ENCODE peak calls at places on chromosomes 1 and 21, in four cellular contexts. K is left lung, L is foreskin fibroblast, Y is colonic mucosa. X is an unnamed sample.

GRCh38 chr21:44869860-44870747 is 3.4 kb downstream of the PTTG1IP start:
- DNase-seq in K (peak; percentile 73), L (peak; percentile 91), Y (no peak), X (no peak)

GRCh38 chr1:173914366-173914871 is 2.7 kb downstream of the SERPINC1 start:
- DNase-seq in K (no peak), L (peak; percentile 7), Y (peak; percentile 29), X (no peak)

GRCh38 chr1:178774263-178774662 is 49.2 kb downstream of the RALGPS2 start:
- DNase-seq in K (no peak), L (no peak), Y (no peak), X (no peak)

GRCh38 chr1:21904725-21905520 is 32.2 kb downstream of the HSPG2 start:
- DNase-seq in K (peak; percentile 58), L (no peak), Y (peak; percentile 84), X (no peak)

GRCh38 chr1:227372662-227373061 is 54.4 kb upstream of the CDC42BPA start:
- DNase-seq in K (no peak), L (peak; percentile 73), Y (no peak), X (no peak)

GRCh38 chr1:192108143-192108542 is 50.1 kb upstream of the RGS18 start:
- DNase-seq in K (no peak), L (no peak), Y (no peak), X (no peak)

GRCh38 chr1:170470121-170470520 is 61.8 kb upstream of the GORAB start:
- DNase-seq in K (no peak), L (no peak), Y (no peak), X (no peak)

GRCh38 chr1:179929955-179930798 is 24.4 kb upstream of the CEP350 start:
- DNase-seq in K (no peak), L (no peak), Y (no peak), X (no peak)

GRCh38 chr1:186014370-186015030 is 280.3 kb downstream of the HMCN1 start:
- DNase-seq in K (no peak), L (peak; percentile 58), Y (no peak), X (no peak)

GRCh38 chr21:31887596-31887920 is 14.7 kb downstream of the HUNK start:
- DNase-seq in K (no peak), L (no peak), Y (no peak), X (no peak)

DNA sequence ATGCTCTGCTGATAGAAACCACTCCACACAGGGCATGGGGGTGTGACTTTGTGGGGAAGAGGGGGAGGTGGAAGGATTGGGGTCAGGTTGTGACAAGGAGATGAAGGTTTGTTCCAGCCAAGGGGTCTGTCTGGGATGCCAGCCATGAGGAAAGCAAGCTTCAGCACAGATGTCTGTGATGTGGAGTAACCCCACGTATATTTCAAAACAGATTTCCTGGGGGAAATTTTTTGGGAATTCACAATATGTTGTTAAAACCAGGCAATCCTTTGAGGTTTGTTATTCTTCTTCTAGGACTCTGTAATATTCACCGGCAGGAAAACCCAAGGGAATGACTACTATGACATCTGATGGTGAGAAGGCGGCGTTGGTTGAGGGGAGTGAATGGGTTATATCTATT is 255.0 kb upstream of the FGGY start:
- DNase-seq in K (no peak), L (peak; percentile 63), Y (no peak), X (no peak)
- TF ChIP-seq CTCF in K (no peak), L (no peak), Y (no peak), X (no peak)

GRCh38 chr1:190084552-190084951 is 393.1 kb downstream of the BRINP3 start:
- DNase-seq in K (no peak), L (no peak), Y (no peak), X (no peak)
- TF ChIP-seq CTCF in K (no peak), L (no peak), Y (no peak), X (peak; percentile 45)

DNA sequence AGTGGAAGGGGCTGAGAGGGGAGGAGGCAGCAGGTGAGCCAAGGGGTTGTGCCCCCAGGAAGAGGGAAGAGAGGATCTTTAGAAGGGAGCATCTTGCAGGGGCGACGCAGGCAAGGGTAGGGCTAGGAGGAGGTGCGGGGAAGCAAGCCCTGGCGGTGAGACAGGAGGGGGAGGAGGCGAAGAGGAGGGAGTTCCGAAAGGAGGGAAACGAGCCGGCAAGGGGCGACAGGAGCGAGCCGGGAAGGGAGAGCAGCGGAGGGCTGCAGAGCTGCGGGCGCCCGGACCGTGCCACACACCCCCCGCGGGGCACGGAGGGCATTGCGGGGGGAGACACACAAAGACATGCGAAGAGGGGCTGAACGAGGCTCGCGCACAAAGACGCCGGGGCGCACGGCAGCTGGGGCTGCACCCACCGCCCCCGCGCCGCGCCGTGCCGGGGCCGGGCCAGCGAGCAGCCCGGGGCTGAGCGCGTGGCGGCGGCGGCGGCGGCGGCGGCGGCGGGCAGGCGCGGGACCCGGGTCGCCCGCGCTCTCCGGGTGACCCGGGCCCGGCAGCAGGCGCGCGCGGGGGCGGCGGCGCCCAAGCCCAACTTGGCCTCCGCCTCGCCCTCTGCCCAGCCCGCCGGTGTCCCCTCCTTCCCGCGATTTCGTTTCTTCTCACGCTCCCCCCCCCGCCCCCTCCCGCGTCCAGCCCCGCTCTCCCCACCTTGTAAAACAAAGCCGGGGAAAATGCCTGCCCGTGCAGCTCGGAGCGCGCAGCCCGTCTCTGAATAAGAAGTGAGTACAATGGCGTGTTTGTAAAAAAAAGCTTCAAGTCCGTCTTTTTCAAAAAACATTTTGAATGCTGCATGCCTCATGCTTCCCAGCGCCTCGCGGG is at the start of gene KCNK2:
- DNase-seq in K (no peak), L (peak; percentile 11), Y (no peak), X (peak; percentile 54)
- TF ChIP-seq CTCF in K (no peak), L (no peak), Y (no peak), X (no peak)

GRCh38 chr1:68819190-68819829 is 322.4 kb upstream of the DEPDC1 start:
- DNase-seq in K (no peak), L (no peak), Y (no peak), X (no peak)
- TF ChIP-seq CTCF in K (peak; percentile 14), L (no peak), Y (no peak), X (no peak)

GRCh38 chr1:29713857-29714256 is 477.5 kb downstream of the PTPRU start:
- DNase-seq in K (no peak), L (peak; percentile 28), Y (no peak), X (no peak)
- TF ChIP-seq CTCF in K (no peak), L (peak; percentile 15), Y (no peak), X (no peak)

DNA sequence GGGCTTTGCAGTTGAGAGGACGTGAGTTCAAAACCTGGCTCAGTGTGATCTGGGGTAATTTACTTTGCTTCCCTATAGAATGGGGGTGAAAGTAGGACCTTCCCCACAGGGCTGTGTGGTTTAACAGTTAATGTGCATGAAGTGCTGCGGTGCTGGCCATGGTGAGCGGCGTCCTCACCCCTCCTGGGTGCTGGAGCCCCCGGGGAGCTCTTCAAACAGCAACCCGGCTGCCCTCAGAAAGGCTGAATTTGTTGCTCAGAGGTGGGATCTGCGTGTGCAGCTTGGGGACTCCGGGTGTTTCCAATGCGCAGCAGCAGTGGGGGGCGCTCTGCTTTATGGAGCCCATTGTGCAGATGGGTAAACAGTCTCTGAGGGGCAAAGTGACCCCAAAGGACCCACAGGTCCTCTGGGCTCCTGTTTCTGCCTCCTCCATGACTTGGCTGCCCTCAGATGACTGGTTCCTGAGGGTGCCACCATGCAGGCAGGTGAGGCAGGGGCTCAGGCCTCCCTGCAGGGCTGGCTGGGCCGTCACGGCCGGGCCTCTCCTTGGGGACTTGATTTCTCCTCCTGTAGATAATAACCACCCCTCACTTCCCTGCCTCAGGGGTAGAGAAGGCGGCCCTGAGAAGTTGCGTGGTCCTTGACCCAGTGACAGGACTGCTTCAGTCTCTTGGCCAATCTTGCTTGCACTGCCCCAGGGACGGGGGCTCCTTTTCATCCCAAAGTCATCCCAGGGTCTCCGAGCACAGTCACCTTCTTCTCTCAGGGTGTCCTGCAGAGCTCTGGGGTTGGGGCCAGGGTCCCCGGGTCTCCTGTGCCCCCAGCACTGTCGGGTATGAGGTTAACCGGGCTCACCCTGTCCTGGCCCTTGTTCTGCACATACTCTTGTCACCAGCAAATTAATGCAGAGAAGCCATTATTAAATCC is 40.3 kb downstream of the DMRTB1 start:
- DNase-seq in K (no peak), L (no peak), Y (no peak), X (no peak)
- TF ChIP-seq CTCF in K (no peak), L (no peak), Y (no peak), X (no peak)

GRCh38 chr1:108692724-108693655 is 880 bp downstream of the PRPF38B start:
- DNase-seq in K (peak; percentile 43), L (peak; percentile 47), Y (peak; percentile 68), X (no peak)
- TF ChIP-seq CTCF in K (no peak), L (peak; percentile 20), Y (no peak), X (no peak)

X was measured in mesothelial cell of epicardium.